ENCODE peak calls at places on chromosomes 16 and 17, in seven cellular contexts. V, P, H, A, T, S and Y are unnamed samples.

GRCh38 chr17:55161935-55162555 is 102.7 kb upstream of the HLF start:
- DNase-seq in A (peak; percentile 18), V (peak; percentile 66), T (no peak), H (no peak), S (peak; percentile 87), P (peak; percentile 92), Y (no peak)

GRCh38 chr16:14151256-14152030 is 80.3 kb downstream of the MRTFB start:
- DNase-seq in A (no peak), P (peak; percentile 2), V (peak; percentile 42), S (no peak), H (no peak), T (no peak), Y (no peak)

GRCh38 chr17:10177131-10177920 is 21.1 kb downstream of the GAS7 start:
- DNase-seq in V (no peak), S (no peak), A (no peak), T (no peak), H (no peak), P (no peak), Y (no peak)

GRCh38 chr16:85265161-85265784 is 153.0 kb upstream of the CIBAR2 start:
- DNase-seq in V (no peak), P (no peak), H (no peak), S (no peak), T (no peak), A (no peak), Y (no peak)

GRCh38 chr17:40068129-40068581 is 5.4 kb downstream of the THRA start:
- DNase-seq in P (no peak), T (no peak), A (no peak), V (no peak), H (no peak), S (no peak), Y (no peak)

GRCh38 chr16:88653101-88653500 is 2.2 kb upstream of the CYBA start:
- DNase-seq in T (no peak), A (no peak), P (no peak), S (no peak), V (no peak), H (no peak), Y (no peak)

GRCh38 chr16:290015-290680 is 7.2 kb downstream of the PDIA2 start:
- DNase-seq in A (no peak), T (no peak), P (no peak), S (no peak), V (no peak), H (no peak), Y (no peak)

GRCh38 chr17:16972346-16972745 is 428 bp upstream of the TNFRSF13B start:
- DNase-seq in P (no peak), A (no peak), V (no peak), H (no peak), S (no peak), T (no peak), Y (no peak)

GRCh38 chr17:60901806-60902205 is 224.2 kb downstream of the BCAS3 start:
- DNase-seq in H (no peak), V (peak; percentile 21), A (no peak), T (no peak), P (peak; percentile 80), S (peak; percentile 57), Y (no peak)

GRCh38 chr17:63716426-63716825 is 16.5 kb upstream of the LIMD2 start:
- DNase-seq in A (no peak), H (no peak), T (no peak), S (no peak), V (no peak), P (no peak), Y (no peak)

GRCh38 chr17:58786586-58787295 is 31.1 kb downstream of the PPM1E start:
- DNase-seq in V (peak; percentile 15), P (peak; percentile 91), T (peak; percentile 8), A (no peak), S (peak; percentile 50), H (no peak), Y (no peak)

GRCh38 chr17:8696456-8696855 is 48.2 kb downstream of the CCDC42 start:
- DNase-seq in S (no peak), H (no peak), T (no peak), A (no peak), V (no peak), P (no peak), Y (no peak)

GRCh38 chr17:80649672-80650338 is 105.2 kb downstream of the RPTOR start:
- DNase-seq in V (peak; percentile 90), S (peak; percentile 73), T (peak; percentile 9), A (peak; percentile 49), P (peak; percentile 89), H (peak; percentile 47), Y (peak; percentile 80)

GRCh38 chr17:81373536-81374160 is 21.6 kb upstream of the BAHCC1 start:
- DNase-seq in H (no peak), V (no peak), A (no peak), S (no peak), P (no peak), T (no peak), Y (no peak)

GRCh38 chr17:81403671-81404534 is 8.6 kb downstream of the BAHCC1 start:
- DNase-seq in S (no peak), H (peak; percentile 76), T (no peak), A (no peak), P (no peak), V (no peak), Y (no peak)

GRCh38 chr17:36641331-36641876 is 40.0 kb downstream of the MRM1 start:
- DNase-seq in T (no peak), A (no peak), P (no peak), H (no peak), V (no peak), S (no peak), Y (no peak)

GRCh38 chr17:40224707-40225092 is 5.6 kb downstream of the WIPF2 start:
- DNase-seq in S (no peak), V (peak; percentile 69), H (no peak), T (no peak), P (no peak), A (no peak), Y (no peak)

GRCh38 chr17:80984749-80985148 is 6.9 kb upstream of the CHMP6 start:
- DNase-seq in S (peak; percentile 89), V (peak; percentile 98), T (no peak), A (no peak), H (peak; percentile 35), P (peak; percentile 98), Y (no peak)